ENCODE peak calls at places on chromosome 19, in four cellular contexts. One of them, this sample, is unnamed.

GRCh38 chr19:5691930-5692784 is 2.1 kb downstream of the RPL36 start:
- DNase-seq in cardiac fibroblast: no peak
- DNase-seq in thoracic aorta: no peak
- DNase-seq in Caki2: no peak
- DNase-seq in this sample: no peak

GRCh38 chr19:45076029-45076850 is at the start of gene ZNF296:
- DNase-seq in Caki2: peak; percentile 77
- DNase-seq in cardiac fibroblast: peak; percentile 35
- DNase-seq in thoracic aorta: no peak
- DNase-seq in this sample: no peak

GRCh38 chr19:48520134-48520533 is 8.5 kb upstream of the LMTK3 start:
- DNase-seq in thoracic aorta: no peak
- DNase-seq in cardiac fibroblast: no peak
- DNase-seq in Caki2: no peak
- DNase-seq in this sample: no peak

GRCh38 chr19:52689804-52690394 is 44.9 kb downstream of the ZNF611 start:
- DNase-seq in Caki2: no peak
- DNase-seq in cardiac fibroblast: no peak
- DNase-seq in thoracic aorta: peak; percentile 4
- DNase-seq in this sample: peak; percentile 65

GRCh38 chr19:18419195-18419698 is at the start of gene SSBP4:
- DNase-seq in cardiac fibroblast: peak; percentile 89
- DNase-seq in thoracic aorta: no peak
- DNase-seq in Caki2: peak; percentile 88
- DNase-seq in this sample: peak; percentile 57

GRCh38 chr19:34282611-34283519 is 28.5 kb downstream of the GARRE1 start:
- DNase-seq in thoracic aorta: no peak
- DNase-seq in cardiac fibroblast: no peak
- DNase-seq in Caki2: no peak
- DNase-seq in this sample: no peak

GRCh38 chr19:13902993-13903555 is 2.8 kb downstream of the BRME1 start:
- DNase-seq in thoracic aorta: no peak
- DNase-seq in Caki2: no peak
- DNase-seq in cardiac fibroblast: no peak
- DNase-seq in this sample: no peak

GRCh38 chr19:29454109-29454508 is 71.7 kb upstream of the VSTM2B start:
- DNase-seq in Caki2: no peak
- DNase-seq in cardiac fibroblast: no peak
- DNase-seq in thoracic aorta: no peak
- DNase-seq in this sample: no peak

GRCh38 chr19:43464089-43464775 is 1.2 kb downstream of the LYPD3 start:
- DNase-seq in cardiac fibroblast: no peak
- DNase-seq in Caki2: no peak
- DNase-seq in thoracic aorta: peak; percentile 48
- DNase-seq in this sample: no peak

GRCh38 chr19:19909654-19910053 is 8.9 kb downstream of the ZNF93 start:
- DNase-seq in cardiac fibroblast: no peak
- DNase-seq in Caki2: no peak
- DNase-seq in thoracic aorta: no peak
- DNase-seq in this sample: no peak

GRCh38 chr19:42335971-42336370 is 10.5 kb downstream of the MEGF8 start:
- DNase-seq in cardiac fibroblast: no peak
- DNase-seq in thoracic aorta: no peak
- DNase-seq in Caki2: no peak
- DNase-seq in this sample: peak; percentile 54

GRCh38 chr19:10718205-10719196 is 622 bp downstream of the DNM2 start:
- DNase-seq in cardiac fibroblast: peak; percentile 40
- DNase-seq in Caki2: no peak
- DNase-seq in thoracic aorta: no peak
- DNase-seq in this sample: no peak

GRCh38 chr19:4664642-4665041 is 5.5 kb downstream of the MYDGF start:
- DNase-seq in Caki2: no peak
- DNase-seq in cardiac fibroblast: no peak
- DNase-seq in thoracic aorta: no peak
- DNase-seq in this sample: no peak

GRCh38 chr19:15418112-15418587 is 638 bp downstream of the AKAP8L start:
- DNase-seq in Caki2: no peak
- DNase-seq in thoracic aorta: no peak
- DNase-seq in cardiac fibroblast: peak; percentile 18
- DNase-seq in this sample: no peak

GRCh38 chr19:5947435-5947834 is 30.5 kb downstream of the RANBP3 start:
- DNase-seq in thoracic aorta: no peak
- DNase-seq in cardiac fibroblast: peak; percentile 86
- DNase-seq in Caki2: no peak
- DNase-seq in this sample: no peak

GRCh38 chr19:4705413-4706131 is 18.1 kb downstream of the DPP9 start:
- DNase-seq in cardiac fibroblast: peak; percentile 14
- DNase-seq in thoracic aorta: no peak
- DNase-seq in Caki2: no peak
- DNase-seq in this sample: no peak

GRCh38 chr19:3151563-3152430 is 16.0 kb downstream of the GNA15 start:
- DNase-seq in cardiac fibroblast: peak; percentile 33
- DNase-seq in Caki2: peak; percentile 16
- DNase-seq in thoracic aorta: no peak
- DNase-seq in this sample: no peak

GRCh38 chr19:16628984-16629691 is 1.1 kb upstream of the MED26 start:
- DNase-seq in cardiac fibroblast: peak; percentile 68
- DNase-seq in Caki2: peak; percentile 22
- DNase-seq in thoracic aorta: no peak
- DNase-seq in this sample: no peak

GRCh38 chr19:30227661-30228112 is 144.5 kb upstream of the ZNF536 start:
- DNase-seq in Caki2: peak; percentile 68
- DNase-seq in cardiac fibroblast: peak; percentile 62
- DNase-seq in thoracic aorta: no peak
- DNase-seq in this sample: no peak

This sample was measured in RWPE2.